ENCODE peak calls at places on chromosomes 1 and 21, in six cellular contexts. C, Q, H, D, E and T are unnamed samples.

GRCh38 chr1:183274836-183275235 is 88.8 kb downstream of the LAMC2 start:
- DNase-seq in H (no peak), C (no peak), Q (no peak), E (no peak), D (no peak), T (no peak)

GRCh38 chr1:229383961-229384360 is 41.1 kb upstream of the CCSAP start:
- DNase-seq in C (no peak), E (no peak), D (no peak), H (no peak), Q (no peak), T (no peak)

GRCh38 chr1:9265037-9265436 is 27.7 kb upstream of the SPSB1 start:
- DNase-seq in C (no peak), Q (no peak), D (no peak), E (no peak), H (no peak), T (no peak)

GRCh38 chr1:247212012-247212411 is 40.2 kb upstream of the ZNF124 start:
- DNase-seq in E (no peak), Q (no peak), D (no peak), C (no peak), H (peak; percentile 13), T (no peak)

GRCh38 chr21:44820851-44821250 is 3.0 kb upstream of the SUMO3 start:
- DNase-seq in H (no peak), C (no peak), E (no peak), D (no peak), Q (no peak), T (no peak)

GRCh38 chr1:33470495-33471012 is 1.9 kb upstream of the ZSCAN20 start:
- DNase-seq in D (peak; percentile 46), H (peak; percentile 76), Q (peak; percentile 74), C (peak; percentile 76), E (peak; percentile 80), T (peak; percentile 57)

GRCh38 chr1:242824435-242824834 is 299.9 kb upstream of the PLD5 start:
- DNase-seq in D (no peak), C (no peak), H (no peak), Q (no peak), E (no peak), T (no peak)

GRCh38 chr1:112935474-112936289 is 20.3 kb downstream of the SLC16A1 start:
- DNase-seq in E (no peak), Q (no peak), H (no peak), D (no peak), C (no peak), T (no peak)

GRCh38 chr1:7407980-7408770 is 362.9 kb upstream of the VAMP3 start:
- DNase-seq in D (no peak), E (peak; percentile 46), Q (peak; percentile 55), H (no peak), C (peak; percentile 19), T (no peak)

GRCh38 chr1:206427296-206427695 is 43.0 kb upstream of the IKBKE start:
- DNase-seq in C (no peak), H (no peak), Q (no peak), E (no peak), D (no peak), T (no peak)

GRCh38 chr1:62391369-62391971 is 45.4 kb upstream of the USP1 start:
- DNase-seq in Q (no peak), E (no peak), C (no peak), D (no peak), H (peak; percentile 18), T (no peak)

GRCh38 chr1:147273409-147274307 is 31.2 kb downstream of the CHD1L start:
- DNase-seq in C (no peak), H (no peak), E (no peak), Q (no peak), D (no peak), T (no peak)

GRCh38 chr1:153024413-153024812 is 6.6 kb upstream of the SPRR1B start:
- DNase-seq in Q (no peak), E (no peak), H (no peak), D (no peak), C (no peak), T (no peak)
- H3K4me1 ChIP-seq in Q (no peaks in the 10 kb centered on the region), E (no peaks in the 10 kb centered on the region), H (no peaks in the 10 kb centered on the region), D (no peaks in the 10 kb centered on the region), C (no peaks in the 10 kb centered on the region), T (no peaks in the 10 kb centered on the region)

DNA sequence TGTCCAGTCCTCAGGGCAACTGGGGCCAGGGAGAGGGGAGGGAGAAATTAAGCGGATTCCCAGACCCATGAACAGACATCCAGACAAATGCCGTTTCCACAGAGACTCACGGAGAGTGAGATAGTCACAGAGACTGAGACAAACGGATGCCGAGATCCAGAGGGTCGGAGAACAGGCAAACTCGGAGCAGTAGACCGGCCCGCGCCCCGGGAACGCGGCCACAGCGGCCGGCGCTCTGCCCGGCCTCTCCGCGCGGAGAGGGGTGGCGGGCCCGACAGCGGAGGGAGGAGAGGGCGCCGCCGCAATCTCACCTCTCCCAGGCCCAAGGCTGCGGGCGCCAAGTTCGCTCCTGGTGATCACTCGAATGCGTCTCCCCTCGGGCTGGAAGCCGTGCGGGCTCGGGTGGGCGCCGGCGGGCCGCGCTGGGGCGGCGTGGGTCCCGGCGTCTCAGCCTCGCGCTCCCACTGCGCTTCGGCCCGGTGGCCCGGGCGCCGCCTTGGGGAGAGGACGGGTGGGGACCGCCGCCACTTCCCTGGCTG is 796 bp upstream of the FOXD2 start:
- DNase-seq in H (no peak), E (no peak), D (no peak), Q (no peak), C (no peak), T (no peak)
- H3K4me1 ChIP-seq in H (peaks cover 6% of the 10 kb centered on the region), E (peaks cover 37% of the 10 kb centered on the region), D (peaks cover 72% of the 10 kb centered on the region), Q (peaks cover 64% of the 10 kb centered on the region), C (peaks cover 57% of the 10 kb centered on the region), T (peaks cover 5% of the 10 kb centered on the region)

GRCh38 chr1:241682921-241683320 is 30.8 kb downstream of the WDR64 start:
- DNase-seq in E (no peak), H (no peak), Q (no peak), D (no peak), C (no peak), T (no peak)
- H3K4me1 ChIP-seq in E (no peaks in the 10 kb centered on the region), H (no peaks in the 10 kb centered on the region), Q (no peaks in the 10 kb centered on the region), D (no peaks in the 10 kb centered on the region), C (no peaks in the 10 kb centered on the region), T (no peaks in the 10 kb centered on the region)

DNA sequence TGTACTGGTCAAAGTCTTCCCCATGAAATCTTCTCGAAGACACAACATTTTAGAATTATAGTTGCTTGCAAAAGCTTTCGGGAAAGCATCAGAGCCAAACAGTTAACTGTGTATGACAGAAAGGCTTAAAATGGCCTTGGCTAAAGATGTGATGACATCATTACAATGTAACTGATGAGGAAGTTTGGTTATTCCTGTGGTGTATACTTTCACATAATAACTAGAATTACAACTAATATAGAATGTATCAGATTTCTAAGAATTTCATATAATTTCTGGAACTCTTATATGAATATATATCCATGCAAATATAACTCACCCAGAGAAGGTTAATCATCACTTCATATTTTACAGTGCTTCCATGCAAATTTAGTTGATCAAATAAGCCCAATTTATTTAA is 8.4 kb downstream of the TP73 start:
- DNase-seq in D (no peak), E (no peak), Q (no peak), C (no peak), H (no peak), T (no peak)
- H3K4me1 ChIP-seq in D (no peaks in the 10 kb centered on the region), E (no peaks in the 10 kb centered on the region), Q (peaks cover 7% of the 10 kb centered on the region), C (no peaks in the 10 kb centered on the region), H (no peaks in the 10 kb centered on the region), T (no peaks in the 10 kb centered on the region)

GRCh38 chr1:31006760-31007159 is 58.8 kb downstream of the PUM1 start:
- DNase-seq in E (no peak), H (no peak), C (no peak), D (no peak), Q (no peak), T (no peak)
- H3K4me1 ChIP-seq in E (peaks cover 33% of the 10 kb centered on the region), H (peaks cover 4% of the 10 kb centered on the region), C (peaks cover 22% of the 10 kb centered on the region), D (peaks cover 42% of the 10 kb centered on the region), Q (peaks cover 52% of the 10 kb centered on the region), T (no peaks in the 10 kb centered on the region)

DNA sequence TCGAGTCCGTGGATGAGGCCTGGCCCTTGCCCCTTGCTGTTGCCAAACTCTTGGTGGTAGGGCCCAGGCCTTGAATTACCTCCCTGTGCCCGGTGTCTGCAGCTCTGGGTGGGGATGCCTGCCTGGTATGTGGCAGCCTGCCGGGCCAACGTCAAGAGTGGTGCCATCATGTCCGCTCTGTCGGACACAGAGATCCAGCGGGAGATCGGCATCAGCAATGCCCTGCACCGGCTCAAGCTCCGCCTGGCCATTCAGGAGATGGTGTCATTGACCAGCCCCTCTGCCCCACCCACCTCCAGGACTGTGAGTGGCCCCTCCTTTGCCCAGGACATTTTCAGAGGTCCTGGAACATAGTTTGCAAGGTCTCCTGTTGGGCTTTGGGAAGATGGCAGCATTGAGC is 25.7 kb downstream of the MYOG start:
- DNase-seq in D (no peak), Q (no peak), H (no peak), E (no peak), C (no peak), T (no peak)
- H3K4me1 ChIP-seq in D (no peaks in the 10 kb centered on the region), Q (no peaks in the 10 kb centered on the region), H (no peaks in the 10 kb centered on the region), E (peaks cover 4% of the 10 kb centered on the region), C (no peaks in the 10 kb centered on the region), T (no peaks in the 10 kb centered on the region)

GRCh38 chr1:10762875-10763274 is 33.6 kb downstream of the CASZ1 start:
- DNase-seq in Q (no peak), E (no peak), C (no peak), H (peak; percentile 42), D (no peak), T (no peak)

GRCh38 chr1:10765304-10765703 is 31.1 kb downstream of the CASZ1 start:
- DNase-seq in H (no peak), D (no peak), E (no peak), C (no peak), Q (no peak), T (no peak)

GRCh38 chr1:10762153-10762523 is 34.3 kb downstream of the CASZ1 start:
- DNase-seq in D (no peak), H (no peak), C (no peak), E (no peak), Q (no peak), T (no peak)

GRCh38 chr1:10765734-10766478 is 30.5 kb downstream of the CASZ1 start:
- DNase-seq in C (peak; percentile 87), Q (no peak), H (peak; percentile 84), E (no peak), D (no peak), T (no peak)

DNA sequence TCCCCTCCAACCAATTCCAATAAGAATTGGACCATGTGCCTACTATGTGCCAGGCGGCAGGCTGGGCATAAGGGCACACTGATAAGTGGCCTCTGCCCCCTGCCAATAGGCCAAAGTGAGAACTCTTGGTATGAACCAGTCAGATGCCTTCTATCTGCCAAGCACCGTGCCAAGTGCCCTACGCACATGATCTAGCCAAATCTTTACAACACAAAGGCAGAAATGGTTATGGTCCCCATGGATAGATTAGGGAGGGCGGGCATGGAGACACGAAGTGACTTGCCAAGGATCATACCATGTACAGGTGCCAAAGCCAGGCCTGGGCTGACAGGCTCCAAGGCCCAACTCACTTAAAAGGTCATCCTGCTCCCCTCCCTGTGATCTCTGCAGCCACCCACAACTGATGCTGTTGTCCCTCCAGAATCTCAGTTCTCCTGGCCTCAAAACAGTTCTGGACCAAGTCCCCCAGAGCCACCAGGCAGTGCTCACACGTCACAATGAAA is 32.1 kb downstream of the CASZ1 start:
- DNase-seq in C (no peak), D (no peak), H (no peak), E (no peak), Q (no peak), T (no peak)
- H3K4me1 ChIP-seq in C (peaks cover 60% of the 10 kb centered on the region), D (peaks cover 3% of the 10 kb centered on the region), H (peaks cover 35% of the 10 kb centered on the region), E (peaks cover 26% of the 10 kb centered on the region), Q (peaks cover 77% of the 10 kb centered on the region), T (peaks cover 15% of the 10 kb centered on the region)